ENCODE peak calls at places on chromosomes 12 and 14, in four cellular contexts. A, W, R and V are unnamed samples. For H3K27me3, the result is how much of the 10 kb centered on the place peaks cover.

GRCh38 chr12:56338643-56339422 is at the start of gene IL23A:
- DNase-seq in A (no peak), W (no peak), R (no peak), V (peak)

GRCh38 chr12:124294686-124295315 is at the start of gene RFLNA:
- DNase-seq in A (no peak), W (no peak), R (no peak), V (no peak)

GRCh38 chr12:8870591-8870990 is 43.7 kb upstream of the PHC1 start:
- DNase-seq in A (no peak), W (no peak), R (no peak), V (no peak)

GRCh38 chr12:111578971-111579340 is 20.2 kb downstream of the ATXN2 start:
- DNase-seq in A (no peak), W (no peak), R (no peak), V (no peak)

GRCh38 chr12:62598846-62599245 is 132.2 kb downstream of the MON2 start:
- DNase-seq in A (no peak), W (no peak), R (no peak), V (no peak)

GRCh38 chr14:65296402-65296801 is 116.1 kb upstream of the FUT8 start:
- DNase-seq in A (no peak), W (no peak), R (no peak), V (no peak)

GRCh38 chr14:97107070-97107469 is 309.9 kb downstream of the VRK1 start:
- DNase-seq in A (no peak), W (no peak), R (peak), V (no peak)

GRCh38 chr14:33738029-33738428 is 212.8 kb downstream of the EGLN3 start:
- DNase-seq in A (no peak), W (no peak), R (no peak), V (no peak)

GRCh38 chr12:2052861-2053674 is at the start of gene CACNA1C:
- DNase-seq in A (no peak), W (peak), R (no peak), V (peak)
- H3K27me3 ChIP-seq in A (under half), W (under half), R (under half), V (half or more)

DNA sequence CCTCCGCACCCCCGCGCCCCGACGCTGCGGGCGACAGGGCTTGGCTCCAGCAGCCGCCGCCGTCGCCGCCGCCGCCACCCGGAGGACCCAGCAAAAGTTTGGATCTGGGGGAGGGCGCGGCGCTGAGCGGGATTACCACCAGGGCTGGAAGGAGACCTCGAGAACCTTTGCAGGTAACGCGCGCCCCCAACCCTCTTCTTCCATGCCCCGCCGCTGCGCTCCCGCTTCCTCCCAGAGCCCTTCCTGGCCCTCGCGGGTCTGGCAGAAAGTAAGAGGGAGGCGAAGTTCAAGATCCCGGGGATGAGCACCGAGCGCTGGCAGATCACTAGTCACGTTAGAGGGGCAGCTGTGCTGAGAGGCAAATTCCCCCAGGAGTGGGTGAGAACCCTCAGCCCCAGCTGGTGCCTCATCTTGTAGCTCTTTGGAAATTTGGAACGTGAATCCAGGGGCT is 3.9 kb downstream of the FLRT2 start:
- DNase-seq in A (no peak), W (no peak), R (no peak), V (no peak)
- H3K27me3 ChIP-seq in A (under half), W (half or more), R (under half), V (under half)

DNA sequence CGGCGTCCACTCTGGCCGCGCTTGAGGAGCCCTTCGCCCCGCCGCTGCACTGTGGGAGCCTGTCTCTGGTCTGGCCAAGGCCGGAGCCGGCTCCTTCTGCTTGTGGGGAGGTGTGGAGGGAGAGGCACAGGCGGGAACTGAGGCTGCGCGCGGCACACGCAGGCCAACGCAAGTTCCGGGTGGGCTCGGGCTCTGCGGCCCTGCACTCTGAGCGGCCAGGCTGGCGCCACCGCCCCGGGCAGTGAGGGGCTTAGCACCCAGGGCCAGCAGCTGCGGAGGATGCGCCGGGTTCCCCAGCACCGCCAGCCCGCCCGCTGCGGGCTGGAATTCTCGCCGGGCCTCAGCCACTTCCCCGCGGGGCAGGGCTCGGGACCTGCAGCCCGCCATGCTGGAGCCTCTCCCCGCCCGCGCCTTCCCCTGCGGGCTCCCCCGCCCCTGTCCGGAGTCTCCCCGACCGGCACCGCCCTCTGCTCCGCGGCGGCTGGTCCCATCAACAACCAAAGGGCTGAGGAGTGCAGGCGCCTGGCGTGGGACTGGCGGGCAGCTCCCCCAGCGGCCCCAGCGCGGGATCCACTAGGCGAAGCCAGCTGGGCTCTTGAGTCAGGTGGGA is 921.2 kb upstream of the FOXG1 start:
- DNase-seq in A (peak), W (no peak), R (no peak), V (no peak)
- H3K27me3 ChIP-seq in A (under half), W (under half), R (under half), V (under half)

DNA sequence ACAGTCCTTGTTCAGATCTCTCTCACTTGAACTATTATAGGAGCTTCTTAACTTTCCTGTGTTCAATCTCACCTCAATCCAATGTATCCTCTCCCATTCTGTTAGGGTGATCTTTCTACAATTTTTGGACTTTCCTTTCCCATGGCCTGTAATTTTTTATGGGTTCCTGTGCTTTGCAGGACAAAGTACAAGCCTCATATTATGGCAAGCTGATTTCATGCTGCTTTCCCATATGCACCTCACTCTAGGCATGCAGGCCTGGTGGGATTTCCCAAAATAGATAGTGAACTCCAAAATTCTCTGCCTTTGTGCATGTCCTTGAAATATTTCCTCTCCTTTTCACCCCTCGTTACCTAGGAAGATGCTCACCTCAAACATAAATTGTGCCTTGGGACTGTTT is 499.4 kb downstream of the NAV3 start:
- DNase-seq in A (no peak), W (no peak), R (no peak), V (no peak)
- H3K27me3 ChIP-seq in A (under half), W (under half), R (under half), V (under half)

GRCh38 chr12:12889701-12890100 is 1.7 kb upstream of the GPRC5A start:
- DNase-seq in A (no peak), W (no peak), R (no peak), V (no peak)

GRCh38 chr12:12891646-12892355 is 439 bp downstream of the GPRC5A start:
- DNase-seq in A (no peak), W (no peak), R (no peak), V (no peak)

GRCh38 chr12:12892670-12893290 is 1.4 kb downstream of the GPRC5A start:
- DNase-seq in A (no peak), W (no peak), R (no peak), V (no peak)

GRCh38 chr12:12890492-12890814 is 909 bp upstream of the GPRC5A start:
- DNase-seq in A (no peak), W (no peak), R (no peak), V (no peak)

DNA sequence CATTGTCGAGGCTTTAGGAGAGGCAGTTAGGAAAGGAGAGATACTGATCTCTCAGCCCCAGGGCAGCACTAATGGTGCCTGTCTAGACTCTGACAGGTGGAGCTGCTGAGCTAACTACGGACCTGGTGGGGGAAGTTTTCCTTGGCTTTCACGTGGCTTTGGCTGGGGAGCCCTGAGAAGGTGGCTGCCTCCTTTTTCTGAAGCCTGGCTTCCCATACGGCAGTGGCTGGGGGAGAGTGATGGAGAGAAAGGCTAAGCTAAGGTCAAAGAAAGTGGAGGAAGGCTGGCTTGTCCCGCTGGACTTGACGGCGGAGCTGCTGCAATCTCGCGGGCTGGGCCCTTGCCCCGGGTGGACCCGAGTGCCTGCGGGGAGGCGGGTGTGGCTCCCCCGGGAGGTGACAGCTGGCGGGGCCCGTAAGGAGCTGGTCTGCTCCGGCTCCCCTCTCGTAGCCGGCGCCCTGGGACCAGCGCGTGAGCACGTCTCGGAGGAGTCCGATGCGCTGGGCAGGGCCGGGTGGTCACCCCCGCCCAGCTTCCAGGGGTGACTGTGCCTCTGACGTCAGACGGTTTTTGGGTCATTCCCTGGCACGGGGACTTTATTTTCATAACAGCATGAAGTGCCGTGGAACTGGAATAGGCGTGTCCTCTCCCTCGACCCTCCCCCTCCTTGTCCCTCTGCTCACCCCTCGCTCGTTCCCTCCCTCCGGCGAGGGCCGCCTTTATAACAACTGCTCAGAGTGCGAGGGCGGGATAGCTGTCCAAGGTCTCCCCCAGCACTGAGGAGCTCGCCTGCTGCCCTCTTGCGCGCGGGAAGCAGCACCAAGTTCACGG is at the start of gene GPRC5A:
- DNase-seq in A (peak), W (peak), R (peak), V (peak)
- H3K27me3 ChIP-seq in A (under half), W (half or more), R (under half), V (under half)

GRCh38 chr12:107320929-107321618 is 227.7 kb upstream of the CRY1 start:
- DNase-seq in A (no peak), W (no peak), R (no peak), V (peak)
- H3K27me3 ChIP-seq in A (under half), W (half or more), R (under half), V (under half)

GRCh38 chr12:48004039-48004940 is at the start of gene COL2A1:
- DNase-seq in A (no peak), W (no peak), R (no peak), V (no peak)
- H3K27me3 ChIP-seq in A (half or more), W (half or more), R (under half), V (half or more)

DNA sequence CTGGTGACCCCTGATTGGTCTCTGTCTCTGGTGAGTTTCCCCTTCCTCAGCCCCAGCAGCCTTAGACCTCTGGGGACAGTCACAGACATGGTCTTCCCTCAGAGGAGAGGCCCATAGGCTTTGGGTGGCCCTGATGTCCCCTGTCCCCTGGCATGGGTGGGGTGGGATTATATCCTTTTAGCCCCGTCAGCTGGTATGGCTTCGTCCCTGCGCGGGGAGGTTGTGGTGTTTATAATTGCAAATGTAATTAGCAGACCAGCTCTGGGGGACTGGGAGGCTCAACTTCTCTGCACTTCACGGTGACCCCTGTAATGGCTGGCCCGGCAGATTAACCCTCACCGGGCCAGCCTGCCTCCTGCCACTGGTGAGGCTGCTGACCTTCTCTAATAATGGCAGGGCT is 5.1 kb downstream of the ESRRB start:
- DNase-seq in A (no peak), W (no peak), R (no peak), V (no peak)
- H3K27me3 ChIP-seq in A (under half), W (half or more), R (half or more), V (under half)

GRCh38 chr12:113988976-113989375 is 22.9 kb upstream of the RBM19 start:
- DNase-seq in A (no peak), W (no peak), R (no peak), V (no peak)
- H3K27me3 ChIP-seq in A (under half), W (half or more), R (half or more), V (under half)

DNA sequence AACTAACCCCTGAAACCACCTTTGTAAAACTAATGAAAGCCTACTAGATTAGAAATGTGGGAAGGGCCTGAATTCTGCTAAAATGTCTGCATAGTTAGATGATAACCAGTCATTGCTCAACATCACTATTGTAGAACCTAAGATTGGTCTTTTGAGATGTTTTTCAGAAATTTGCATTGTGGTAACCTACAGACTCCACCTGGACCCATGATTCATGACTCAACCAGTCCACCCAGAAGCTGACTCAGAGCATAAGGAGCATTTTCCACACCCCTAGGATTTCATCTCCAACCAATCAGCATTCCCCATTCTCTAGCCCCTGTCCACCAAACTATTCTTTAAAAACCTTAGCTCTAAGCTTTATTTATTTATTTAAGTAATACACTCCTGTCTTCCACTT is 30.4 kb upstream of the CHGA start:
- DNase-seq in A (no peak), W (no peak), R (no peak), V (no peak)
- H3K27me3 ChIP-seq in A (under half), W (under half), R (under half), V (under half)